ENCODE peak calls at places on chromosomes 1 and 21, in five cellular contexts. D is HuH-7, F is hippocampal formation, Q is transverse colon, L is NCI-H1436. N is an unnamed sample.

GRCh38 chr21:42047821-42048613 is 23.1 kb upstream of the UMODL1 start:
- DNase-seq in D (no peak), F (peak), Q (no peak), L (no peak), N (no peak)

GRCh38 chr1:163273766-163274441 is 47.9 kb upstream of the NUF2 start:
- DNase-seq in D (no peak), F (no peak), Q (no peak), L (peak), N (no peak)

GRCh38 chr21:38234395-38235142 is 22.2 kb upstream of the KCNJ15 start:
- DNase-seq in D (no peak), F (no peak), Q (peak), L (no peak), N (peak)

GRCh38 chr1:9009438-9010366 is 16.5 kb downstream of the SLC2A7 start:
- DNase-seq in D (peak), F (no peak), Q (peak), L (no peak), N (no peak)

GRCh38 chr1:41358152-41358937 is 2.9 kb upstream of the FOXO6 start:
- DNase-seq in D (no peak), F (no peak), Q (no peak), L (no peak), N (no peak)

GRCh38 chr21:16768096-16768495 is 744.7 kb upstream of the CXADR start:
- DNase-seq in D (no peak), F (no peak), Q (no peak), L (no peak), N (no peak)

GRCh38 chr1:46941135-46941694 is at the start of gene CYP4A11:
- DNase-seq in D (no peak), F (no peak), Q (no peak), L (no peak), N (no peak)

GRCh38 chr1:35544976-35545375 is 12.2 kb downstream of the KIAA0319L start:
- DNase-seq in D (peak), F (peak), Q (peak), L (peak), N (no peak)

GRCh38 chr1:217180443-217180842 is 450.4 kb downstream of the GPATCH2 start:
- DNase-seq in D (no peak), F (no peak), Q (no peak), L (no peak), N (no peak)

GRCh38 chr1:159600894-159601293 is 13.3 kb downstream of the APCS start:
- DNase-seq in D (no peak), F (no peak), Q (no peak), L (no peak), N (no peak)

GRCh38 chr1:162022626-162023025 is 1.0 kb downstream of the OLFML2B start:
- DNase-seq in D (no peak), F (no peak), Q (no peak), L (no peak), N (no peak)

GRCh38 chr1:197392541-197392940 is 124.5 kb downstream of the CRB1 start:
- DNase-seq in D (no peak), F (no peak), Q (no peak), L (no peak), N (no peak)

GRCh38 chr1:164774819-164775654 is 216.1 kb downstream of the PBX1 start:
- DNase-seq in D (peak), F (no peak), Q (peak), L (no peak), N (no peak)

GRCh38 chr1:234709473-234710279 is 99.7 kb upstream of the IRF2BP2 start:
- DNase-seq in D (no peak), F (no peak), Q (peak), L (no peak), N (no peak)

GRCh38 chr1:236502579-236502971 is 21.2 kb upstream of the LGALS8 start:
- DNase-seq in D (no peak), F (no peak), Q (no peak), L (no peak), N (no peak)

GRCh38 chr1:3078421-3078820 is 9.4 kb downstream of the PRDM16 start:
- DNase-seq in D (no peak), F (peak), Q (no peak), L (no peak), N (no peak)

GRCh38 chr1:197841158-197841557 is 61.3 kb upstream of the C1orf53 start:
- DNase-seq in D (no peak), F (no peak), Q (no peak), L (no peak), N (no peak)

GRCh38 chr21:42439284-42440186 is 35.8 kb downstream of the UBASH3A start:
- DNase-seq in D (no peak), F (no peak), Q (peak), L (no peak), N (no peak)

GRCh38 chr1:151829352-151830046 is 2.1 kb downstream of the RORC start:
- DNase-seq in D (no peak), F (no peak), Q (no peak), L (no peak), N (no peak)

GRCh38 chr1:32464716-32465540 is at the start of gene ZBTB8B:
- DNase-seq in D (peak), F (peak), Q (peak), L (peak), N (peak)

GRCh38 chr21:45831991-45832740 is 149.4 kb upstream of the COL6A1 start:
- DNase-seq in D (no peak), F (no peak), Q (peak), L (no peak), N (no peak)

GRCh38 chr1:223707270-223708000 is 4.9 kb upstream of the CAPN2 start:
- DNase-seq in D (no peak), F (no peak), Q (peak), L (no peak), N (peak)

GRCh38 chr1:153976819-153977249 is 640 bp downstream of the JTB start:
- DNase-seq in D (no peak), F (no peak), Q (no peak), L (no peak), N (peak)

GRCh38 chr1:243471026-243471685 is 215.3 kb downstream of the SDCCAG8 start:
- DNase-seq in D (no peak), F (peak), Q (no peak), L (no peak), N (no peak)

GRCh38 chr1:71343686-71344416 is 263.0 kb upstream of the ZRANB2 start:
- DNase-seq in D (no peak), F (no peak), Q (no peak), L (no peak), N (no peak)

N was measured in prostate gland.